ENCODE peak calls at places on chromosomes 5 and 9, in six cellular contexts. Z, U, D, M, I and C are unnamed samples.

GRCh38 chr9:18707489-18708210 is 233.7 kb downstream of the ADAMTSL1 start:
- DNase-seq in Z (no peak), U (no peak), D (no peak), M (peak; percentile 16), I (no peak), C (no peak)

GRCh38 chr9:2418619-2419018 is 203.0 kb upstream of the VLDLR start:
- DNase-seq in Z (peak; percentile 81), U (no peak), D (no peak), M (peak; percentile 94), I (peak; percentile 39), C (peak; percentile 18)

GRCh38 chr9:93452710-93453046 is 703 bp downstream of the FAM120AOS start:
- DNase-seq in Z (no peak), U (peak; percentile 18), D (no peak), M (no peak), I (no peak), C (no peak)

GRCh38 chr9:137276757-137277328 is 683 bp upstream of the TOR4A start:
- DNase-seq in Z (no peak), U (no peak), D (no peak), M (peak; percentile 69), I (no peak), C (peak; percentile 38)

GRCh38 chr5:7850241-7850532 is 746 bp downstream of the CFAP90 start:
- DNase-seq in Z (no peak), U (no peak), D (no peak), M (no peak), I (no peak), C (no peak)

GRCh38 chr5:89351232-89351631 is 468.2 kb upstream of the MEF2C start:
- DNase-seq in Z (no peak), U (no peak), D (no peak), M (peak; percentile 79), I (peak; percentile 71), C (peak; percentile 88)

GRCh38 chr5:85069659-85070640 is 685.3 kb upstream of the EDIL3 start:
- DNase-seq in Z (no peak), U (no peak), D (no peak), M (no peak), I (no peak), C (no peak)

GRCh38 chr5:127671218-127671617 is 22.3 kb downstream of the CTXN3 start:
- DNase-seq in Z (no peak), U (no peak), D (no peak), M (peak; percentile 64), I (peak; percentile 29), C (no peak)

GRCh38 chr9:122158202-122158601 is 1.4 kb downstream of the NDUFA8 start:
- DNase-seq in Z (no peak), U (peak; percentile 27), D (no peak), M (peak; percentile 73), I (peak; percentile 58), C (peak; percentile 43)

GRCh38 chr5:138665261-138665660 is 88.0 kb upstream of the CTNNA1 start:
- DNase-seq in Z (no peak), U (no peak), D (no peak), M (no peak), I (no peak), C (no peak)

GRCh38 chr5:40276426-40277102 is 403.2 kb upstream of the PTGER4 start:
- DNase-seq in Z (no peak), U (no peak), D (no peak), M (no peak), I (no peak), C (no peak)

GRCh38 chr9:17802249-17802857 is 223.5 kb downstream of the SH3GL2 start:
- DNase-seq in Z (peak; percentile 13), U (no peak), D (no peak), M (peak; percentile 43), I (peak; percentile 9), C (peak; percentile 16)

GRCh38 chr5:28499764-28500290 is 1461.4 kb upstream of the CDH9 start:
- DNase-seq in Z (no peak), U (no peak), D (no peak), M (peak; percentile 50), I (no peak), C (no peak)

GRCh38 chr5:82813951-82814350 is 263.2 kb downstream of the TMEM167A start:
- DNase-seq in Z (no peak), U (no peak), D (no peak), M (no peak), I (no peak), C (no peak)

GRCh38 chr9:89684912-89685636 is 80.3 kb downstream of the GADD45G start:
- DNase-seq in Z (no peak), U (no peak), D (no peak), M (no peak), I (no peak), C (no peak)

GRCh38 chr5:89273289-89273688 is 390.3 kb upstream of the MEF2C start:
- DNase-seq in Z (no peak), U (no peak), D (no peak), M (no peak), I (no peak), C (no peak)

GRCh38 chr5:158845941-158846340 is 253.8 kb downstream of the EBF1 start:
- DNase-seq in Z (no peak), U (no peak), D (no peak), M (peak; percentile 25), I (no peak), C (no peak)

GRCh38 chr9:99730063-99730462 is 91.6 kb upstream of the NR4A3 start:
- DNase-seq in Z (no peak), U (no peak), D (no peak), M (no peak), I (no peak), C (no peak)

GRCh38 chr5:149583394-149583793 is 2.1 kb downstream of the ARHGEF37 start:
- DNase-seq in Z (peak; percentile 1), U (no peak), D (no peak), M (peak; percentile 23), I (no peak), C (no peak)

GRCh38 chr5:168408561-168409321 is 77.5 kb upstream of the RARS1 start:
- DNase-seq in Z (no peak), U (no peak), D (no peak), M (peak; percentile 59), I (no peak), C (peak; percentile 56)

GRCh38 chr5:41925555-41925946 is 470 bp downstream of the FBXO4 start:
- DNase-seq in Z (peak; percentile 32), U (no peak), D (no peak), M (peak; percentile 33), I (peak; percentile 10), C (peak; percentile 24)

GRCh38 chr5:123144096-123144495 is 55.1 kb downstream of the PRDM6 start:
- DNase-seq in Z (no peak), U (no peak), D (no peak), M (no peak), I (no peak), C (no peak)

GRCh38 chr9:87713278-87713989 is 12.5 kb upstream of the CTSL start:
- DNase-seq in Z (no peak), U (no peak), D (peak; percentile 75), M (peak; percentile 99), I (peak; percentile 99), C (peak; percentile 99)

GRCh38 chr9:117300686-117301085 is 114.2 kb downstream of the ASTN2 start:
- DNase-seq in Z (no peak), U (no peak), D (no peak), M (no peak), I (no peak), C (no peak)

GRCh38 chr9:19298601-19299000 is 68.1 kb downstream of the DENND4C start:
- DNase-seq in Z (no peak), U (no peak), D (no peak), M (peak; percentile 18), I (peak; percentile 20), C (no peak)

GRCh38 chr5:172494630-172495505 is 40.5 kb upstream of the SH3PXD2B start:
- DNase-seq in Z (no peak), U (no peak), D (no peak), M (no peak), I (no peak), C (no peak)

GRCh38 chr5:122874179-122874875 is 28.9 kb downstream of the SNX24 start:
- DNase-seq in Z (no peak), U (no peak), D (no peak), M (peak; percentile 57), I (no peak), C (peak; percentile 21)

GRCh38 chr9:114718801-114719221 is 36.8 kb upstream of the TEX48 start:
- DNase-seq in Z (no peak), U (no peak), D (no peak), M (peak; percentile 20), I (no peak), C (no peak)

GRCh38 chr5:39760385-39761198 is 335.8 kb upstream of the DAB2 start:
- DNase-seq in Z (no peak), U (no peak), D (no peak), M (peak; percentile 99), I (peak; percentile 96), C (peak; percentile 94)

GRCh38 chr5:150109921-150110320 is 23.6 kb upstream of the CSF1R start:
- DNase-seq in Z (no peak), U (no peak), D (no peak), M (no peak), I (no peak), C (no peak)

GRCh38 chr5:178131446-178131996 is 707 bp downstream of the RMND5B start:
- DNase-seq in Z (no peak), U (no peak), D (no peak), M (no peak), I (no peak), C (no peak)

GRCh38 chr9:79123419-79123818 is 448.3 kb upstream of the TLE4 start:
- DNase-seq in Z (no peak), U (no peak), D (no peak), M (peak; percentile 41), I (no peak), C (peak; percentile 48)

GRCh38 chr5:65326912-65327311 is 154.8 kb downstream of the ADAMTS6 start:
- DNase-seq in Z (no peak), U (no peak), D (no peak), M (peak; percentile 64), I (peak; percentile 27), C (peak; percentile 69)

GRCh38 chr5:40364441-40364840 is 315.3 kb upstream of the PTGER4 start:
- DNase-seq in Z (no peak), U (no peak), D (no peak), M (no peak), I (no peak), C (no peak)

GRCh38 chr9:22913026-22913425 is 466.4 kb downstream of the DMRTA1 start:
- DNase-seq in Z (no peak), U (no peak), D (no peak), M (no peak), I (no peak), C (no peak)

GRCh38 chr5:107855171-107855570 is 184.4 kb upstream of the EFNA5 start:
- DNase-seq in Z (no peak), U (no peak), D (no peak), M (peak; percentile 44), I (no peak), C (no peak)